ENCODE peak calls at places on chromosomes 16 and 17, in eight cellular contexts. H is CD8-positive, alpha-beta T cell; Y is transverse colon; T is HFF-Myc; G is AG09309; F is AG04450; V is lower lobe of right lung; B is thoracic aorta. I is an unnamed sample.
A peak's percentile ranks its signal among the peaks of the same experiment; 100 is the strongest.

GRCh38 chr17:76867578-76868175 is 527 bp upstream of the MGAT5B start:
- DNase-seq in B (no peak), H (no peak), Y (no peak), V (no peak), G (no peak), T (no peak), F (no peak), I (no peak)

GRCh38 chr17:64306850-64307463 is 43.9 kb upstream of the TEX2 start:
- DNase-seq in Y (peak; percentile 65), H (peak; percentile 68), B (no peak), T (no peak), G (peak; percentile 44), V (peak; percentile 75), F (peak; percentile 44), I (no peak)

GRCh38 chr17:80852476-80853015 is 139.1 kb upstream of the CHMP6 start:
- DNase-seq in G (no peak), F (no peak), V (no peak), H (no peak), T (no peak), Y (no peak), B (no peak), I (no peak)

GRCh38 chr17:70787721-70788120 is 618.4 kb downstream of the KCNJ2 start:
- DNase-seq in T (no peak), G (no peak), H (no peak), Y (no peak), B (no peak), F (no peak), V (no peak), I (peak; percentile 37)

GRCh38 chr16:27639588-27640276 is 89.8 kb downstream of the KATNIP start:
- DNase-seq in G (peak; percentile 5), F (peak; percentile 18), H (no peak), V (no peak), Y (no peak), T (peak; percentile 44), B (no peak), I (no peak)

GRCh38 chr17:17462048-17462824 is 14.6 kb upstream of the MED9 start:
- DNase-seq in G (no peak), V (no peak), H (no peak), B (no peak), T (no peak), F (no peak), Y (peak; percentile 24), I (no peak)

GRCh38 chr17:60790205-60790604 is 112.6 kb downstream of the BCAS3 start:
- DNase-seq in V (no peak), Y (no peak), G (no peak), T (no peak), B (no peak), F (no peak), H (no peak), I (no peak)

GRCh38 chr17:55038291-55038690 is 69.7 kb downstream of the STXBP4 start:
- DNase-seq in H (no peak), F (no peak), B (no peak), Y (no peak), G (no peak), V (no peak), T (no peak), I (no peak)

GRCh38 chr16:46428108-46429061 is 192.8 kb downstream of the SHCBP1 start:
- DNase-seq in T (no peak), F (no peak), B (no peak), V (peak; percentile 12), Y (no peak), H (no peak), G (no peak), I (no peak)

GRCh38 chr16:73101568-73101967 is 53.6 kb upstream of the ZFHX3 start:
- DNase-seq in G (no peak), Y (no peak), V (no peak), T (no peak), F (no peak), B (no peak), H (no peak), I (no peak)

GRCh38 chr16:8768701-8769100 is 28.7 kb downstream of the TMEM186 start:
- DNase-seq in T (no peak), V (no peak), B (no peak), H (no peak), G (no peak), F (no peak), Y (no peak), I (no peak)

GRCh38 chr16:4982056-4982867 is 24.1 kb downstream of the SEC14L5 start:
- DNase-seq in F (no peak), G (no peak), V (peak; percentile 28), H (no peak), Y (no peak), B (no peak), T (no peak), I (no peak)

GRCh38 chr16:4392382-4393242 is 21.0 kb downstream of the VASN start:
- DNase-seq in V (peak; percentile 47), G (peak; percentile 68), B (no peak), T (peak; percentile 89), Y (no peak), H (no peak), F (peak; percentile 79), I (no peak)

GRCh38 chr16:31269541-31269940 is 9.8 kb downstream of the ITGAM start:
- DNase-seq in G (no peak), T (no peak), H (no peak), V (no peak), F (no peak), B (no peak), Y (no peak), I (no peak)

GRCh38 chr16:78237346-78237745 is 137.9 kb downstream of the WWOX start:
- DNase-seq in V (no peak), F (no peak), Y (no peak), T (no peak), H (no peak), G (no peak), B (no peak), I (no peak)

GRCh38 chr16:30491744-30492308 is 19.3 kb downstream of the ITGAL start:
- DNase-seq in Y (peak; percentile 24), V (no peak), F (peak; percentile 23), T (peak; percentile 82), H (peak; percentile 50), B (no peak), G (peak; percentile 24), I (peak; percentile 39)

GRCh38 chr17:82930043-82930923 is 90.5 kb upstream of the ZNF750 start:
- DNase-seq in Y (peak; percentile 4), H (no peak), V (peak; percentile 32), B (no peak), T (no peak), F (no peak), G (no peak), I (no peak)

GRCh38 chr17:43013296-43013695 is 6.7 kb downstream of the IFI35 start:
- DNase-seq in G (no peak), H (no peak), V (no peak), Y (no peak), F (no peak), T (no peak), B (no peak), I (no peak)

GRCh38 chr17:61294286-61294685 is 105.4 kb upstream of the TBX2 start:
- DNase-seq in T (no peak), Y (no peak), H (no peak), F (no peak), B (no peak), V (no peak), G (no peak), I (no peak)

GRCh38 chr17:58232707-58233156 is 5.7 kb upstream of the LPO start:
- DNase-seq in B (no peak), Y (no peak), H (no peak), F (peak; percentile 27), T (peak; percentile 20), V (peak; percentile 67), G (peak; percentile 74), I (peak; percentile 57)

GRCh38 chr17:45123930-45124796 is 8.2 kb downstream of the PLCD3 start:
- DNase-seq in B (peak; percentile 69), G (no peak), V (no peak), H (peak; percentile 40), T (peak; percentile 88), Y (peak; percentile 82), F (peak; percentile 71), I (no peak)

GRCh38 chr16:886084-886543 is 84.7 kb downstream of the LMF1 start:
- DNase-seq in Y (no peak), F (no peak), B (no peak), H (no peak), G (no peak), T (no peak), V (peak; percentile 28), I (no peak)

GRCh38 chr16:11715246-11715947 is 27.3 kb downstream of the TXNDC11 start:
- DNase-seq in T (no peak), B (no peak), F (no peak), G (no peak), H (no peak), V (no peak), Y (no peak), I (no peak)

GRCh38 chr17:62091804-62092203 is 26.7 kb upstream of the MED13 start:
- DNase-seq in Y (no peak), H (no peak), F (no peak), V (no peak), T (no peak), B (no peak), G (no peak), I (no peak)

GRCh38 chr16:66619036-66619435 is 14.5 kb downstream of the CMTM3 start:
- DNase-seq in H (no peak), F (no peak), T (no peak), Y (no peak), V (no peak), G (no peak), B (no peak), I (no peak)

GRCh38 chr17:688100-688989 is 26.3 kb downstream of the VPS53 start:
- DNase-seq in G (no peak), Y (peak; percentile 37), T (no peak), H (no peak), V (no peak), F (no peak), B (no peak), I (no peak)
- TF ChIP-seq CTCF in G (peak; percentile 35), Y (peak; percentile 11), T (peak; percentile 32), H (no peak), V (peak; percentile 22), F (peak; percentile 30), B (no peak), I (peak; percentile 17)

GRCh38 chr17:1916339-1916738 is 86.5 kb downstream of the RPA1 start:
- DNase-seq in F (no peak), B (no peak), H (no peak), T (no peak), G (no peak), V (no peak), Y (no peak), I (no peak)
- H3K4me3 ChIP-seq in F (no peak overlapping the region), B (no peak overlapping the region), H (no peak overlapping the region), T (no peak overlapping the region), G (no peak overlapping the region), V (no peak overlapping the region), Y (no peak overlapping the region), I (no peak overlapping the region)

DNA sequence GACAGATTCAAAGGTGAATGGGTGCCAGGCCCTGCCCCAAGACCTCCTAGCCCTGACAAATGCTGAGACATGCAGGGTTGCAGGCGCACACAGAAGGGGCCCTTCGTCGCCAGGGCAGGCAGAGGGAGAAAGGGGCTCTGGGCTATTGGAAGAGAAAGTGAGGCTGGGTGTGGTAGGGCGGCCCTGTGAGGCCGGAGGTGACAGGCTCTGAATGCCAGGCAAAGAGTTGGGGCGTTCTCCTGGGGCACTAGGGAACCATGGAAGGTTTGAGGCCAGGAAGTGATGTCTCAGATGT is 26.4 kb upstream of the NXPH3 start:
- DNase-seq in B (no peak), Y (no peak), F (no peak), G (no peak), V (no peak), T (no peak), H (no peak), I (no peak)
- TF ChIP-seq CTCF in B (no peak), Y (no peak), F (no peak), G (no peak), V (no peak), T (no peak), H (no peak), I (no peak)

GRCh38 chr16:14240216-14240843 is 169.2 kb downstream of the MRTFB start:
- DNase-seq in V (no peak), B (no peak), G (no peak), F (no peak), T (peak; percentile 4), H (no peak), Y (no peak), I (no peak)
- H3K4me3 ChIP-seq in V (no peak overlapping the region), B (no peak overlapping the region), G (no peak overlapping the region), F (no peak overlapping the region), T (no peak overlapping the region), H (no peak overlapping the region), Y (no peak overlapping the region), I (no peak overlapping the region)

I was measured in epithelial cell of proximal tubule.